ENCODE peak calls at places on chromosome 13, in nine cellular contexts. H is GM20000; J is activated naive CD4-positive, alpha-beta T cell treated with anti-CD3 and anti-CD28 coated beads, Interleukin-2, amount 10 ng/mL, durations not matched to agents 7 days and 5 days; Q is SW480; T is CD8-positive, alpha-beta memory T cell; Y is cardiac fibroblast; Z is endodermal cell; L is EL; C is C1 segment of cervical spinal cord. G is an unnamed sample.

GRCh38 chr13:29441301-29441700 is 154.2 kb downstream of the SLC7A1 start:
- DNase-seq in L (no peak), H (no peak), C (no peak), Y (no peak), Q (no peak), Z (no peak), J (no peak), T (no peak), G (no peak)

GRCh38 chr13:98484289-98485219 is 92.4 kb downstream of the STK24 start:
- DNase-seq in Q (peak; percentile 98), J (peak; percentile 42), L (peak; percentile 97), T (peak; percentile 63), C (no peak), Z (peak; percentile 94), Y (peak; percentile 89), H (peak; percentile 59), G (no peak)

GRCh38 chr13:27043013-27043412 is 128.6 kb downstream of the USP12 start:
- DNase-seq in Y (peak; percentile 89), J (no peak), H (no peak), Q (peak; percentile 93), C (peak; percentile 49), L (peak; percentile 96), T (no peak), Z (no peak), G (peak; percentile 76)

GRCh38 chr13:27622102-27622820 is 569 bp downstream of the POLR1D start:
- DNase-seq in Q (peak; percentile 46), Y (peak; percentile 24), J (no peak), T (no peak), L (peak; percentile 24), H (no peak), Z (no peak), C (no peak), G (no peak)

GRCh38 chr13:65090191-65090590 is 2139.9 kb downstream of the PCDH9 start:
- DNase-seq in C (no peak), Y (no peak), T (no peak), J (no peak), Z (no peak), Q (no peak), H (no peak), L (peak; percentile 2), G (no peak)

GRCh38 chr13:63308585-63308984 is 1892.9 kb upstream of the PCDH20 start:
- DNase-seq in T (no peak), Q (no peak), H (no peak), J (no peak), Y (no peak), L (no peak), C (no peak), Z (no peak), G (no peak)

GRCh38 chr13:101416181-101417042 is at the start of gene NALCN:
- DNase-seq in L (peak; percentile 38), Z (peak; percentile 78), J (no peak), Y (no peak), C (peak; percentile 18), T (no peak), Q (no peak), H (no peak), G (peak; percentile 44)

GRCh38 chr13:113273856-113274590 is 23.0 kb upstream of the LAMP1 start:
- DNase-seq in H (no peak), L (peak; percentile 56), Z (no peak), J (no peak), Q (no peak), Y (peak; percentile 55), T (no peak), C (no peak), G (no peak)

GRCh38 chr13:44058586-44059238 is 179.0 kb downstream of the LACC1 start:
- DNase-seq in H (no peak), Z (no peak), C (no peak), L (no peak), T (no peak), J (no peak), Q (no peak), Y (peak; percentile 14), G (no peak)

GRCh38 chr13:110044521-110045200 is 258.3 kb upstream of the IRS2 start:
- DNase-seq in J (no peak), Z (peak; percentile 72), T (no peak), L (no peak), C (no peak), Q (no peak), H (no peak), Y (peak; percentile 48), G (no peak)

GRCh38 chr13:90585392-90585791 is 762.1 kb upstream of the MIR17HG start:
- DNase-seq in H (no peak), L (no peak), J (no peak), C (no peak), Y (no peak), Q (no peak), Z (no peak), T (no peak), G (no peak)

GRCh38 chr13:22828081-22828480 is 352.7 kb upstream of the SGCG start:
- DNase-seq in T (no peak), C (no peak), L (no peak), J (no peak), Z (no peak), Q (peak; percentile 39), Y (no peak), H (no peak), G (no peak)

GRCh38 chr13:20102776-20103175 is 58.1 kb downstream of the GJA3 start:
- DNase-seq in J (no peak), C (no peak), L (no peak), Q (no peak), Y (no peak), Z (no peak), T (no peak), H (no peak), G (no peak)

GRCh38 chr13:61563645-61564044 is 148.0 kb upstream of the PCDH20 start:
- DNase-seq in Y (no peak), C (no peak), Z (no peak), L (no peak), J (no peak), H (no peak), T (no peak), Q (no peak), G (no peak)

GRCh38 chr13:48945626-48946025 is 30.1 kb upstream of the FNDC3A start:
- DNase-seq in J (no peak), C (no peak), Q (no peak), L (no peak), H (no peak), Z (no peak), T (no peak), Y (no peak), G (no peak)

GRCh38 chr13:97116754-97117153 is 105.4 kb upstream of the MBNL2 start:
- DNase-seq in H (no peak), Y (peak; percentile 62), Z (peak; percentile 52), C (no peak), L (peak; percentile 30), J (no peak), Q (peak; percentile 8), T (no peak), G (no peak)

GRCh38 chr13:79295906-79296564 is 110.0 kb downstream of the RBM26 start:
- DNase-seq in C (no peak), J (no peak), Z (no peak), Q (no peak), H (no peak), Y (no peak), T (no peak), L (no peak), G (no peak)

GRCh38 chr13:40271931-40272775 is 394.3 kb downstream of the FOXO1 start:
- DNase-seq in Q (peak; percentile 15), L (peak; percentile 69), J (no peak), H (no peak), C (peak; percentile 15), Z (peak; percentile 57), Y (peak; percentile 88), T (no peak), G (peak; percentile 62)

GRCh38 chr13:27339299-27339698 is 68.7 kb downstream of the RASL11A start:
- DNase-seq in Q (peak; percentile 75), C (no peak), Z (peak; percentile 92), L (peak; percentile 55), Y (peak; percentile 52), T (no peak), H (peak; percentile 38), J (peak; percentile 61), G (no peak)

GRCh38 chr13:76856141-76856571 is 30.0 kb downstream of the KCTD12 start:
- DNase-seq in H (no peak), C (no peak), T (no peak), Q (peak; percentile 15), Y (peak; percentile 76), J (no peak), L (peak; percentile 65), Z (no peak), G (no peak)

GRCh38 chr13:94435604-94436226 is 43.8 kb downstream of the DCT start:
- DNase-seq in C (no peak), Z (no peak), L (peak; percentile 45), Y (peak; percentile 72), H (peak; percentile 41), J (no peak), T (peak; percentile 21), Q (peak; percentile 66), G (no peak)

GRCh38 chr13:86810385-86810784 is 860.8 kb upstream of the SLITRK5 start:
- DNase-seq in Y (no peak), L (no peak), C (no peak), Z (no peak), H (no peak), J (no peak), Q (no peak), T (no peak), G (no peak)

GRCh38 chr13:72823081-72823480 is 41.1 kb downstream of the PIBF1 start:
- DNase-seq in Y (no peak), L (no peak), Z (no peak), T (no peak), C (no peak), Q (no peak), H (no peak), J (no peak), G (no peak)

GRCh38 chr13:40780822-40781401 is 8.5 kb upstream of the SLC25A15 start:
- DNase-seq in Z (peak; percentile 58), Q (peak; percentile 8), C (no peak), L (peak; percentile 11), Y (no peak), H (no peak), T (no peak), J (no peak), G (no peak)

GRCh38 chr13:77476456-77476855 is 59.0 kb upstream of the SCEL start:
- DNase-seq in Z (no peak), H (no peak), C (no peak), Y (no peak), T (no peak), L (no peak), Q (peak; percentile 13), J (no peak), G (no peak)

GRCh38 chr13:110014719-110015118 is 228.3 kb upstream of the IRS2 start:
- DNase-seq in L (no peak), H (no peak), Q (peak; percentile 17), C (no peak), T (no peak), Y (no peak), J (no peak), Z (no peak), G (no peak)

GRCh38 chr13:103634066-103634465 is 567.8 kb upstream of the SLC10A2 start:
- DNase-seq in Z (no peak), H (no peak), Y (no peak), J (no peak), T (no peak), Q (no peak), C (no peak), L (no peak), G (no peak)

GRCh38 chr13:101127741-101128353 is 288.5 kb downstream of the NALCN start:
- DNase-seq in T (no peak), H (peak; percentile 54), Y (peak; percentile 63), J (peak; percentile 43), Z (no peak), L (peak; percentile 56), Q (peak; percentile 41), C (no peak), G (no peak)

GRCh38 chr13:34037636-34038325 is 219.8 kb downstream of the RFC3 start:
- DNase-seq in H (no peak), Y (no peak), Z (peak; percentile 51), T (no peak), C (no peak), Q (no peak), J (no peak), L (peak; percentile 43), G (no peak)

GRCh38 chr13:49958321-49958720 is 22.2 kb upstream of the SPRYD7 start:
- DNase-seq in L (no peak), J (no peak), H (no peak), Y (no peak), C (no peak), Z (no peak), T (no peak), Q (no peak), G (no peak)

GRCh38 chr13:87981416-87981815 is 310.2 kb downstream of the SLITRK5 start:
- DNase-seq in T (no peak), Y (no peak), C (no peak), Q (no peak), J (no peak), H (no peak), L (no peak), Z (no peak), G (no peak)

G was measured in substantia nigra.